ENCODE peak calls at places on chromosomes 16 and 17, in ten cellular contexts. G is PC-9, Q is Peyer's patch, N is cardiac muscle cell, U is heart right ventricle, K is cardiac fibroblast, M is heart left ventricle, H is transverse colon, S is lower lobe of right lung, I is OCI-LY7. O is an unnamed sample.
A peak's percentile ranks its signal among the peaks of the same experiment; 100 is the strongest.

GRCh38 chr17:17837966-17838962 is 1.5 kb upstream of the SREBF1 start:
- DNase-seq in G (peak; percentile 69), Q (no peak), N (peak; percentile 65), U (peak; percentile 89), K (peak; percentile 63), M (peak; percentile 81), H (peak; percentile 64), S (peak; percentile 79), I (peak; percentile 14), O (peak; percentile 74)

GRCh38 chr17:44273607-44274006 is 5.7 kb upstream of the SLC4A1 start:
- DNase-seq in G (no peak), Q (no peak), N (no peak), U (no peak), K (no peak), M (no peak), H (no peak), S (no peak), I (no peak), O (no peak)

GRCh38 chr16:58497468-58497867 is 2.5 kb upstream of the NDRG4 start:
- DNase-seq in G (no peak), Q (no peak), N (no peak), U (no peak), K (no peak), M (no peak), H (no peak), S (no peak), I (no peak), O (no peak)

GRCh38 chr17:72381597-72382397 is 261.0 kb downstream of the SOX9 start:
- DNase-seq in G (no peak), Q (no peak), N (peak; percentile 48), U (no peak), K (no peak), M (no peak), H (no peak), S (no peak), I (no peak), O (no peak)

GRCh38 chr16:83344014-83344413 is 463.8 kb upstream of the HSBP1 start:
- DNase-seq in G (peak; percentile 36), Q (no peak), N (peak; percentile 94), U (no peak), K (peak; percentile 96), M (no peak), H (no peak), S (no peak), I (no peak), O (no peak)

GRCh38 chr16:84326545-84326944 is 31.9 kb downstream of the WFDC1 start:
- DNase-seq in G (no peak), Q (no peak), N (no peak), U (no peak), K (no peak), M (no peak), H (no peak), S (no peak), I (no peak), O (no peak)

GRCh38 chr17:44628234-44629188 is 27.8 kb upstream of the MEIOC start:
- DNase-seq in G (no peak), Q (peak; percentile 53), N (peak; percentile 69), U (peak; percentile 66), K (peak; percentile 63), M (peak; percentile 71), H (no peak), S (peak; percentile 57), I (peak; percentile 82), O (no peak)

GRCh38 chr16:26765087-26765486 is 301.6 kb upstream of the C16orf82 start:
- DNase-seq in G (no peak), Q (no peak), N (no peak), U (no peak), K (no peak), M (no peak), H (no peak), S (no peak), I (peak; percentile 10), O (no peak)

GRCh38 chr17:59783221-59784016 is 76.0 kb downstream of the VMP1 start:
- DNase-seq in G (peak; percentile 90), Q (no peak), N (peak; percentile 67), U (no peak), K (peak; percentile 67), M (no peak), H (no peak), S (no peak), I (peak; percentile 55), O (no peak)

GRCh38 chr17:45370949-45371413 is 54.2 kb upstream of the MAP3K14 start:
- DNase-seq in G (peak; percentile 48), Q (peak; percentile 13), N (no peak), U (no peak), K (no peak), M (no peak), H (no peak), S (no peak), I (no peak), O (no peak)

GRCh38 chr17:40310882-40311391 is 2.0 kb downstream of the RARA start:
- DNase-seq in G (no peak), Q (peak; percentile 36), N (no peak), U (no peak), K (no peak), M (peak; percentile 61), H (no peak), S (no peak), I (no peak), O (no peak)

GRCh38 chr16:81018496-81018895 is 11.5 kb downstream of the CENPN start:
- DNase-seq in G (no peak), Q (no peak), N (no peak), U (no peak), K (no peak), M (no peak), H (no peak), S (no peak), I (no peak), O (no peak)

DNA sequence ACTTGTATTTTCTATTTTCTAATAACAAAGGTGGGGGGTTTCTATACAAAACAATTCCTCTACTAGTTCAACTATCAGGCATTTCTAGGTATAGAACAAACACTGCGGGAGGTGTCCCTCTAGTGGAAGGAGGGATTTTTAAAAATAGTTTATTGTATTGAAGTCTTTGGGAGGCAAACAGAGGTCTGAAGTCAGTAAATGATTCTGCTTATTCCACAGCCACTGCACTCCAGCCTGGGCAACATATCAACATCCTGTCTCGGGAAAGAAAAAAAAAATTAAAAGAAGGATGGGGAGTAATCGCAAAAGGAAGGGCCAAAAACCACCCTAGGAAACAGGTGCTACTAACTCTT is 648 bp upstream of the ERCC4 start:
- DNase-seq in G (no peak), Q (no peak), N (peak; percentile 69), U (no peak), K (peak; percentile 77), M (no peak), H (no peak), S (no peak), I (peak; percentile 59), O (no peak)
- TF ChIP-seq CTCF in G (no peak), Q (no peak), N (no peak), U (no peak), K (peak; percentile 37), M (no peak), H (no peak), S (no peak), I (no peak), O (peak; percentile 39)

DNA sequence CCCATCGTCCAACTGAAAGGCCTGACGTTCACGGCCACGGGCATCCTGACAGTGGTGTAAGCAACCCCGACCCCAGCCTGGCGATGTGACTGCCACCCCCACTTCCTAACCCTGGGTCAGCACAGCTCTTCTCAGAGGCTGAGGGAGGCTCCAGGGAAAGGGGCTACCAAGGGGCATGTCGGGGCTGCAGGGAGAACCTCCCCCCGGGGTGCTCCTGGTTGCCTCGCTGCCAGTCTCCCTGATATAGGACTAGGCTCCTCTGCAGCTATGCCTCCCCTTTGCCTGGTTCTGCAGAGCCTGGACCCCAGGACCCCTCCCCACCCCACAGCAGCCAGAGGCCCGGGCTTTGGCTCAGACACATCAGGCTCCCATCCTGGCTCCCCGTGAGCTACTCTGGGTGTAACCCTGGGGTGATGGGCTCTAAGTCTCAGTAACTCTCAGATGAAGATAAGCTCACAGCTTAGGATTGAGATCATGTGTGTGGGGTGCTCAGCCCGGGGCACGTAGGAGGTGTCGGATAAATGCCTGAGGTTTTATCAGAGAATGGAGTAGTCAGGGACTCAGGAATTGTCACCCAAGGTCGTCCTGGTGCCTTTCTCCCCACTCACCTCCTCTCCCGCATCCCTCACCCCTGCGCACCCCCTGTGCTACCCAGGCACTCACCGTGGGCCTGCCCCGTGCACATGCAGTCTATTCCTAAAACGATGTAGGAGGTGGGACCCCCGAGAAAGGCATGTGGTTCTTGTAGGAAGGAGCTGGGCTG is 10.6 kb downstream of the ITGAD start:
- DNase-seq in G (no peak), Q (no peak), N (no peak), U (no peak), K (no peak), M (no peak), H (no peak), S (no peak), I (no peak), O (no peak)
- H3K4me3 ChIP-seq in G (peak overlapping the region; percentile 88), Q (no peak overlapping the region), N (no peak overlapping the region), U (no peak overlapping the region), K (peak overlapping the region; percentile 37), M (no peak overlapping the region), H (no peak overlapping the region), S (peak overlapping the region; percentile 1), I (no peak overlapping the region), O (peak overlapping the region; percentile 77)

GRCh38 chr16:54936979-54937672 is 6.5 kb downstream of the IRX5 start:
- DNase-seq in G (no peak), Q (no peak), N (peak; percentile 48), U (peak; percentile 38), K (peak; percentile 47), M (no peak), H (no peak), S (peak; percentile 80), I (no peak), O (no peak)
- TF ChIP-seq CTCF in G (no peak), Q (no peak), N (peak; percentile 76), U (peak; percentile 57), K (peak; percentile 75), M (peak; percentile 56), H (peak; percentile 23), S (peak; percentile 51), I (peak; percentile 67), O (no peak)

GRCh38 chr17:74459622-74460021 is 6.8 kb upstream of the CD300A start:
- DNase-seq in G (no peak), Q (no peak), N (no peak), U (no peak), K (no peak), M (no peak), H (no peak), S (no peak), I (no peak), O (no peak)

GRCh38 chr17:74455025-74455585 is 11.3 kb upstream of the CD300A start:
- DNase-seq in G (no peak), Q (no peak), N (no peak), U (peak; percentile 54), K (no peak), M (peak; percentile 56), H (peak; percentile 57), S (no peak), I (peak; percentile 92), O (no peak)

GRCh38 chr17:74458835-74459234 is 7.6 kb upstream of the CD300A start:
- DNase-seq in G (no peak), Q (no peak), N (no peak), U (no peak), K (no peak), M (no peak), H (no peak), S (no peak), I (no peak), O (no peak)

GRCh38 chr17:74457820-74458166 is 8.6 kb upstream of the CD300A start:
- DNase-seq in G (no peak), Q (no peak), N (no peak), U (no peak), K (no peak), M (no peak), H (no peak), S (no peak), I (no peak), O (no peak)

GRCh38 chr17:74457146-74457819 is 9.2 kb upstream of the CD300A start:
- DNase-seq in G (no peak), Q (peak; percentile 91), N (peak; percentile 82), U (peak; percentile 81), K (peak; percentile 73), M (peak; percentile 79), H (peak; percentile 80), S (peak; percentile 86), I (peak; percentile 88), O (peak; percentile 23)
- H3K4me3 ChIP-seq in G (no peak overlapping the region), Q (no peak overlapping the region), N (no peak overlapping the region), U (no peak overlapping the region), K (no peak overlapping the region), M (no peak overlapping the region), H (no peak overlapping the region), S (no peak overlapping the region), I (no peak overlapping the region), O (no peak overlapping the region)

O was measured in LNCaP clone FGC.